ENCODE peak calls at places on chromosomes 4 and X, in seven cellular contexts. U, I, B, D, G, Y and S are unnamed samples.
A peak's percentile ranks its signal among the peaks of the same experiment; 100 is the strongest.

GRCh38 chr4:118351851-118352827 is 664 bp downstream of the PRSS12 start:
- DNase-seq in Y (peak; percentile 4), G (no peak), B (peak; percentile 48), D (no peak), I (peak; percentile 65), U (no peak), S (peak; percentile 37)

GRCh38 chrX:74065831-74066390 is 238.1 kb upstream of the ZCCHC13 start:
- DNase-seq in D (no peak), Y (no peak), I (no peak), G (no peak), U (no peak), B (no peak), S (no peak)

GRCh38 chr4:150216725-150217124 is 138.5 kb downstream of the DCLK2 start:
- DNase-seq in B (no peak), G (no peak), Y (no peak), I (no peak), U (no peak), D (no peak), S (no peak)

GRCh38 chr4:120760047-120760446 is 162.5 kb downstream of the PRDM5 start:
- DNase-seq in U (no peak), B (no peak), I (no peak), Y (no peak), G (no peak), D (no peak), S (no peak)

GRCh38 chrX:43552166-43552565 is 103.9 kb upstream of the MAOA start:
- DNase-seq in B (no peak), D (no peak), Y (peak; percentile 25), G (no peak), I (no peak), U (no peak), S (no peak)

GRCh38 chr4:119046263-119046662 is 89.4 kb upstream of the MYOZ2 start:
- DNase-seq in U (no peak), B (no peak), Y (no peak), G (no peak), I (no peak), D (no peak), S (no peak)

GRCh38 chrX:3244203-3244743 is 102.2 kb downstream of the MXRA5 start:
- DNase-seq in Y (no peak), B (no peak), I (no peak), D (no peak), G (no peak), U (no peak), S (no peak)

GRCh38 chr4:111780965-111781364 is 364.3 kb upstream of the FAM241A start:
- DNase-seq in B (no peak), G (no peak), I (no peak), Y (no peak), U (no peak), D (no peak), S (no peak)

GRCh38 chr4:23932186-23932585 is 42.3 kb upstream of the PPARGC1A start:
- DNase-seq in G (no peak), D (no peak), I (no peak), B (no peak), U (no peak), Y (no peak), S (no peak)

GRCh38 chr4:129808242-129808641 is 712.3 kb downstream of the C4orf33 start:
- DNase-seq in D (no peak), Y (no peak), G (no peak), B (no peak), I (no peak), U (no peak), S (no peak)

GRCh38 chr4:15690020-15690809 is 8.6 kb downstream of the FAM200B start:
- DNase-seq in G (no peak), D (no peak), B (peak; percentile 57), U (no peak), I (no peak), Y (peak; percentile 61), S (no peak)

GRCh38 chr4:102449751-102450352 is 51.3 kb upstream of the NFKB1 start:
- DNase-seq in U (peak; percentile 22), I (peak; percentile 41), B (peak; percentile 42), D (no peak), Y (peak; percentile 65), G (peak; percentile 45), S (peak; percentile 80)

GRCh38 chrX:150569155-150569477 is 695 bp downstream of the MTM1 start:
- DNase-seq in D (no peak), G (no peak), U (no peak), B (no peak), Y (no peak), I (no peak), S (no peak)

GRCh38 chrX:47697171-47697570 is 38.2 kb upstream of the UXT start:
- DNase-seq in U (no peak), G (no peak), I (no peak), B (no peak), Y (no peak), D (no peak), S (no peak)

GRCh38 chr4:1834047-1834769 is 21.7 kb downstream of the LETM1 start:
- DNase-seq in U (no peak), G (peak; percentile 55), B (no peak), I (no peak), Y (no peak), D (no peak), S (no peak)

GRCh38 chrX:103918584-103919335 is 43.7 kb upstream of the TMSB15B start:
- DNase-seq in G (no peak), Y (no peak), B (no peak), D (no peak), I (peak; percentile 71), U (no peak), S (peak; percentile 67)

GRCh38 chr4:110165382-110166285 is 32.8 kb downstream of the ELOVL6 start:
- DNase-seq in Y (no peak), D (no peak), I (peak; percentile 48), U (no peak), G (no peak), B (peak; percentile 31), S (no peak)

GRCh38 chrX:74449937-74450330 is 28.6 kb downstream of the SLC16A2 start:
- DNase-seq in D (no peak), U (no peak), I (no peak), B (no peak), G (no peak), Y (no peak), S (no peak)

GRCh38 chr4:126799971-126800722 is 832.6 kb upstream of the INTU start:
- DNase-seq in D (no peak), B (no peak), I (no peak), U (no peak), G (no peak), Y (no peak), S (no peak)

GRCh38 chrX:64850371-64851082 is 125.7 kb downstream of the ZC4H2 start:
- DNase-seq in B (no peak), D (no peak), U (no peak), Y (no peak), I (no peak), G (no peak), S (no peak)
- TF ChIP-seq JUND in B (no peak), D (no peak), U (no peak), Y (no peak), I (no peak), G (no peak), S (no peak)

DNA sequence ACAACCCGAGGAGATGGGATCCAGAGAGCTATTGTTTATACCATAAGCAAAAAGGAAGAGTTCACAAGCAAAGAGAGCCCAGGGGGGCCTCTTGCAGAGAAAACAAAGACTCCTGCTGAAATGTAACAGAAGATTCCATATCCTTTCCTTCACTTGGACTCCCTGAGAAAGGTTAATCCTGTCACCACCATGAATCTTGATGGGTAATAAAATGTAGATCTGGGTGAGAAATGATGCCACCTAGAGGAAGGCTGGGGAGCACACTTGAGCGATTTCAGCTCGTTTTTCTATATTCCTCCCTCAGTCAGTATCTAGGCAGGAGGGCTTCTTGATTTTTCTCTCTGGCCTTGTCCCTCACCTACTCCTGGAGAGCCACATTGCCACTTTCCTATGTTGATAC is 10.2 kb upstream of the KCNE5 start:
- DNase-seq in I (peak; percentile 32), Y (no peak), D (no peak), U (peak; percentile 20), B (no peak), G (no peak), S (no peak)
- TF ChIP-seq JUND in I (no peak), Y (no peak), D (no peak), U (no peak), B (no peak), G (no peak), S (no peak)

GRCh38 chr4:95219109-95219508 is 329.7 kb downstream of the UNC5C start:
- DNase-seq in D (no peak), I (no peak), Y (no peak), B (no peak), G (no peak), U (no peak), S (no peak)

GRCh38 chr4:95215991-95216605 is 332.7 kb downstream of the UNC5C start:
- DNase-seq in Y (no peak), U (no peak), D (no peak), I (no peak), G (no peak), B (no peak), S (no peak)

GRCh38 chr4:95216636-95217035 is 332.1 kb downstream of the UNC5C start:
- DNase-seq in G (no peak), Y (no peak), B (no peak), U (no peak), D (no peak), I (no peak), S (no peak)

GRCh38 chr4:95220205-95221175 is 328.3 kb downstream of the UNC5C start:
- DNase-seq in U (no peak), B (no peak), Y (peak; percentile 66), G (no peak), I (no peak), D (no peak), S (no peak)

GRCh38 chr4:95217197-95217596 is 331.6 kb downstream of the UNC5C start:
- DNase-seq in D (no peak), Y (no peak), B (no peak), G (no peak), I (no peak), U (no peak), S (no peak)
- TF ChIP-seq JUND in D (no peak), Y (no peak), B (no peak), G (no peak), I (no peak), U (no peak), S (no peak)

GRCh38 chr4:88189418-88189738 is 30.9 kb upstream of the ABCG2 start:
- DNase-seq in G (no peak), D (no peak), Y (no peak), B (no peak), I (no peak), U (no peak), S (no peak)

GRCh38 chr4:88188738-88189417 is 30.4 kb upstream of the ABCG2 start:
- DNase-seq in G (no peak), B (no peak), Y (no peak), D (no peak), I (no peak), U (no peak), S (no peak)

GRCh38 chr4:88189881-88190585 is 31.6 kb upstream of the ABCG2 start:
- DNase-seq in Y (no peak), G (no peak), I (no peak), B (no peak), D (no peak), U (no peak), S (no peak)

GRCh38 chr4:88185916-88186315 is 27.5 kb upstream of the ABCG2 start:
- DNase-seq in G (no peak), I (no peak), B (no peak), D (no peak), U (no peak), Y (no peak), S (no peak)

DNA sequence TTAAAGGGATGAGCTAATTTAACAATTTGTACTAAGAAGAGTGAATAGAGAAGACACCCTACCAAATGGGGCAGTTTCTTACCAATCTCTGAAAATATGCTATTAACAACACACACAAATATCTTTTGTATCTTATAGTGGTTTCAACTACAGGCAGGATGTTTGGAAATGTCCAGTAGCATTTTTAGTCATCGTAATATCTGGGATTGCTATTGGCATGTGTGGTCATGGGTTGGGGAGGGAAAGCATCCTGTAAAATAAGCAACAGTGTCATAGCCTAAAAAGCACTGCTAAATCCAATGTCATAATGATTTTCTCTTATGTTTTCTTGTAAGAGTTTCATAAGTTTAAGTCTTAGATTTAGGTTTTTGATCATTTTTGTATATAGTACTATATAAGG is 29.3 kb upstream of the ABCG2 start:
- DNase-seq in G (no peak), D (no peak), B (no peak), U (no peak), Y (no peak), I (no peak), S (no peak)
- TF ChIP-seq JUND in G (no peak), D (no peak), B (no peak), U (no peak), Y (no peak), I (no peak), S (no peak)